ENCODE peak calls at places on chromosomes 6 and 20, in five cellular contexts. I is H9, A is neuronal stem cell, Q is mesenchymal stem cell, S is trophoblast cell. U is an unnamed sample.

GRCh38 chr6:11868392-11868791 is 89.8 kb upstream of the ADTRP start:
- DNase-seq in I (no peak), A (no peak), Q (no peak), S (no peak), U (no peak)

GRCh38 chr6:30061766-30062458 is 847 bp downstream of the POLR1H start:
- DNase-seq in I (no peak), A (no peak), Q (peak), S (no peak), U (no peak)

GRCh38 chr6:143068001-143068400 is 7.3 kb downstream of the AIG1 start:
- DNase-seq in I (no peak), A (no peak), Q (no peak), S (no peak), U (no peak)

GRCh38 chr6:105137388-105137787 is 42.4 kb downstream of the POPDC3 start:
- DNase-seq in I (no peak), A (no peak), Q (peak), S (no peak), U (no peak)

GRCh38 chr6:82364087-82365010 is 732 bp downstream of the TPBG start:
- DNase-seq in I (peak), A (peak), Q (peak), S (peak), U (no peak)

GRCh38 chr6:170160628-170161611 is 130.0 kb downstream of the DLL1 start:
- DNase-seq in I (no peak), A (no peak), Q (no peak), S (no peak), U (no peak)

GRCh38 chr20:24566656-24567055 is 97.2 kb downstream of the SYNDIG1 start:
- DNase-seq in I (no peak), A (no peak), Q (no peak), S (no peak), U (no peak)

GRCh38 chr6:130906736-130907381 is 79.7 kb downstream of the SMLR1 start:
- DNase-seq in I (no peak), A (no peak), Q (no peak), S (no peak), U (no peak)

GRCh38 chr20:10902836-10903410 is 229.1 kb upstream of the JAG1 start:
- DNase-seq in I (no peak), A (no peak), Q (no peak), S (no peak), U (no peak)

GRCh38 chr6:124964084-124964763 is 2.0 kb downstream of the RNF217 start:
- DNase-seq in I (no peak), A (no peak), Q (peak), S (peak), U (no peak)

GRCh38 chr6:99426454-99426762 is 1.3 kb upstream of the PNISR start:
- DNase-seq in I (no peak), A (no peak), Q (no peak), S (no peak), U (no peak)

GRCh38 chr6:73665686-73666319 is 12.0 kb upstream of the SLC17A5 start:
- DNase-seq in I (no peak), A (no peak), Q (peak), S (no peak), U (no peak)

GRCh38 chr6:150334790-150335783 is 33.7 kb upstream of the IYD start:
- DNase-seq in I (peak), A (peak), Q (peak), S (peak), U (no peak)

GRCh38 chr20:42483694-42484303 is 705.9 kb downstream of the PTPRT start:
- DNase-seq in I (peak), A (peak), Q (no peak), S (no peak), U (peak)

GRCh38 chr6:89640804-89641203 is 2.3 kb upstream of the LYRM2 start:
- DNase-seq in I (no peak), A (no peak), Q (peak), S (peak), U (no peak)

GRCh38 chr20:62132421-62132820 is 10.1 kb downstream of the LSM14B start:
- DNase-seq in I (no peak), A (no peak), Q (no peak), S (no peak), U (no peak)

GRCh38 chr20:32482251-32483220 is 102.6 kb downstream of the NOL4L start:
- DNase-seq in I (peak), A (peak), Q (peak), S (no peak), U (peak)

GRCh38 chr6:131729550-131729949 is 18.7 kb upstream of the CTAGE9 start:
- DNase-seq in I (no peak), A (no peak), Q (no peak), S (no peak), U (no peak)

GRCh38 chr20:34473262-34473883 is 42.8 kb upstream of the DYNLRB1 start:
- DNase-seq in I (peak), A (peak), Q (peak), S (no peak), U (peak)

GRCh38 chr6:170269151-170269872 is 21.6 kb downstream of the DLL1 start:
- DNase-seq in I (no peak), A (no peak), Q (no peak), S (no peak), U (no peak)

GRCh38 chr20:35120012-35120701 is 27.0 kb downstream of the EDEM2 start:
- DNase-seq in I (no peak), A (no peak), Q (peak), S (peak), U (no peak)

GRCh38 chr6:148573922-148574321 is 172.9 kb upstream of the UST start:
- DNase-seq in I (no peak), A (no peak), Q (no peak), S (no peak), U (no peak)

GRCh38 chr6:148580442-148580841 is 166.4 kb upstream of the UST start:
- DNase-seq in I (no peak), A (no peak), Q (no peak), S (no peak), U (no peak)

GRCh38 chr6:148578837-148579236 is 168.0 kb upstream of the UST start:
- DNase-seq in I (no peak), A (no peak), Q (no peak), S (no peak), U (no peak)

GRCh38 chr6:148577687-148578488 is 168.9 kb upstream of the UST start:
- DNase-seq in I (peak), A (peak), Q (peak), S (peak), U (peak)

DNA sequence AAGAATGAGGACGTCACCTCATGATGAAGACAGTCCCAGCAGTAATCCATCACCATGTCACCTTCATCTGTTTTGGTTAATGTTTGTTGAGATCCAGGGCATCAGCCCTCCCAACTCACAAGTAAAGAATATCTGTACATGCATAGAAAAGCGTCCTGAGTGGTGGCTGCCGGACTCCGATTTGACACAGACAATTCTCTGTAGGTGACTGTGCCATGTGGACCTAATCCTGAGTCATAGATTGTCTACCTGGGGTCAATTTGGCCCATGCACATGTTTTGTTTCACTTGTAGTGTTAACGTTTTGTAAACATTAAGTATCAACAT is 168.4 kb upstream of the UST start:
- DNase-seq in I (no peak), A (no peak), Q (no peak), S (no peak), U (no peak)
- H2BK12ac ChIP-seq in I (no peak), A (no peak), Q (no peak), S (no peak), U (peak)

DNA sequence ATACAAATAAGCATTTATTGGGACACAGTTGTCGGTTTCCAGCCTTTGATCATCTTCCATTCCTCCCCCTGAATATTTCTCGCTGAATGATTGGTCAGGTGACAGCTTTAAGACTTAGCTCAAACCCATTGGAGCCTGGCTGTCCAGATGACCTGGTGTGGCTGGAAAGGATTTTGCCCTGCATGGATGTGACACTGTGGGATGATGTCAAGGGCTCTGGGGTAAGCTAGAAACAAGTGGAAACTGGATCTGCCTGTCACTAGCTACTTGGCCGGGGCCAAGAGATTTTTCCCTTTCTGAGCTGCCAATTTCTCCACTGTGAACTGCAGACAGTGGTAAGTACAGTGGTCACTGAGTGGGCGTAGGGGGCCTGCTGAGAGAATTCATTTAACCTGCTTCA is 41.9 kb upstream of the MYLIP start:
- DNase-seq in I (no peak), A (no peak), Q (no peak), S (no peak), U (no peak)
- H2BK12ac ChIP-seq in I (no peak), A (no peak), Q (no peak), S (no peak), U (no peak)

DNA sequence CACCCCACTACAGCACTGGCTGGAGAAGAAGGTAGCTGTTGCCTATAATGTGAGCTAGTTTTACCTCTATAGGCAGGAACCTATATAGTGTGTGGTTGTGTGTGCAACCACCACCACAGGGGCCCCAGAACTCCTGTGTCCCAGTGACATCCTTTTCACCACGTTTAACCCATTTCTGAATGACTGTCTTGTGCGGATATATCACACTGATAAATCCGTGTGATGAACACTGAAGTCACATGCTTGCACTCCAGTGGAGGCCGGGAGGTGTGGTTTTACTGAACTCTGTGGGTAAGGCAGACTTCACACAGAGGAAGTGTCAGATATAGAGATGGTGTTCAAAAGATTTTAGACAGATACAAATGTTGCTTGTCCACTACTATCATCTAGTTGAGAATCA is 32.5 kb downstream of the SDHAF4 start:
- DNase-seq in I (no peak), A (no peak), Q (no peak), S (no peak), U (no peak)
- H2BK12ac ChIP-seq in I (no peak), A (no peak), Q (no peak), S (no peak), U (no peak)

DNA sequence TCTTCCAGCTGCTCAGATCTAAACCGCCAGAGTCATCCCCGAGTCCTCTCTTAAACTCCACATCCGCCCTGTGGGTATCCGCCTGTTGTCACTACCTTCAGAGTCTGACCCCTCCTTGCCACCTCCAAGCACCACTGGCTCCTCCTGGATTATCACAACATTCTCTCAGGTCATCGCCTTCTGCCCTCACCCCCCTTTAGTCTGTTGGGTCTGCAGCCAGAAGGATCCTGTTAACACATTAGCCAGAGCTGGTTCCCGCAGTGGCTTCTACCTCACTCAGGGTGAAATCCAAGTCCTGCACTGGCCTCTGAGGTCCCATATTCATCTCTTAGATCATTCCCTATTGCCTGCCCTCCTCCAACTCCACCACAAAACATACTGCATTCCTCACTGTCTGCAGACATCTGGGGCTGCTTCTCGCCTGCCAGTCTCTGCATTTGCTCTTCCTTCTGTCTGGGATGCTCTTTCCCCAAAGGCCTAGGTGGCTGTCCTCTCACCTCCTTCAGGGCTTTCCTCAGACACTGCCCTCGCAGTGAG is 34.1 kb downstream of the TNXB start:
- DNase-seq in I (no peak), A (no peak), Q (peak), S (no peak), U (no peak)
- H2BK12ac ChIP-seq in I (no peak), A (no peak), Q (no peak), S (no peak), U (no peak)

GRCh38 chr6:138161434-138162103 is at the start of gene ARFGEF3:
- DNase-seq in I (peak), A (peak), Q (peak), S (peak), U (peak)
- H2BK12ac ChIP-seq in I (no peak), A (no peak), Q (no peak), S (no peak), U (peak)

GRCh38 chr20:41100001-41100480 is 37.3 kb upstream of the PLCG1 start:
- DNase-seq in I (no peak), A (no peak), Q (no peak), S (no peak), U (no peak)

GRCh38 chr20:41098703-41099250 is 38.6 kb upstream of the PLCG1 start:
- DNase-seq in I (no peak), A (no peak), Q (peak), S (peak), U (no peak)

GRCh38 chr20:41101660-41102059 is 35.7 kb upstream of the PLCG1 start:
- DNase-seq in I (no peak), A (no peak), Q (no peak), S (no peak), U (no peak)
- H2BK12ac ChIP-seq in I (no peak), A (no peak), Q (no peak), S (no peak), U (no peak)

GRCh38 chr6:156449128-156449527 is 328.1 kb upstream of the ARID1B start:
- DNase-seq in I (no peak), A (no peak), Q (no peak), S (no peak), U (no peak)

GRCh38 chr6:156451726-156452125 is 325.5 kb upstream of the ARID1B start:
- DNase-seq in I (no peak), A (no peak), Q (no peak), S (no peak), U (no peak)

GRCh38 chr6:156450421-156450820 is 326.8 kb upstream of the ARID1B start:
- DNase-seq in I (no peak), A (no peak), Q (no peak), S (no peak), U (no peak)

GRCh38 chr6:156451088-156451487 is 326.1 kb upstream of the ARID1B start:
- DNase-seq in I (no peak), A (no peak), Q (no peak), S (no peak), U (no peak)

DNA sequence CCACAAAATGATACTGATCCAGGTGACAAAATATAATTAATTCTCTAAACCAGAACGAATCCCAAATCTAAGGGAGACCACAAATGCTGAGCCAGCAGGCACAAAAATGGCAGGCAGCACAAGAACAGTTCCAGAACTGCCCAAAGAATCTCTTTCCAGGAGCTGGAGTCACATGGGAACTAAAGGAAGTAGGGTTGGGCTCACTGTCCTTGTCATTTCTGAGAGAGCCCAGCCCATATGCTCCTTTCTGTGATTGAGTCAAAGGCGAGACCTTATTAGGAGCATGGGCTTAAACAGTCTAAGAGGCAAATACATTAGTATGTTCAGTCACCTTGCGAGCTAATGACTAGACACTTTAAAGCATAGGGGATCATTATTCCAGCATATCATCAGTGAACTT is 327.6 kb upstream of the ARID1B start:
- DNase-seq in I (no peak), A (no peak), Q (no peak), S (no peak), U (no peak)
- H2BK12ac ChIP-seq in I (no peak), A (no peak), Q (no peak), S (no peak), U (no peak)

GRCh38 chr6:54876365-54876764 is 29.8 kb downstream of the FAM83B start:
- DNase-seq in I (no peak), A (no peak), Q (no peak), S (peak), U (no peak)
- H2BK12ac ChIP-seq in I (no peak), A (no peak), Q (no peak), S (no peak), U (no peak)

GRCh38 chr20:57210054-57210910 is 56.2 kb downstream of the BMP7 start:
- DNase-seq in I (no peak), A (no peak), Q (no peak), S (no peak), U (no peak)

GRCh38 chr20:57211949-57212889 is 54.2 kb downstream of the BMP7 start:
- DNase-seq in I (peak), A (peak), Q (peak), S (peak), U (peak)

GRCh38 chr20:57212890-57213276 is 53.6 kb downstream of the BMP7 start:
- DNase-seq in I (no peak), A (no peak), Q (no peak), S (no peak), U (no peak)

GRCh38 chr20:57210911-57211280 is 55.5 kb downstream of the BMP7 start:
- DNase-seq in I (no peak), A (no peak), Q (no peak), S (no peak), U (no peak)

GRCh38 chr20:57211406-57211805 is 55.0 kb downstream of the BMP7 start:
- DNase-seq in I (no peak), A (no peak), Q (no peak), S (no peak), U (no peak)
- H2BK12ac ChIP-seq in I (no peak), A (no peak), Q (no peak), S (no peak), U (peak)

DNA sequence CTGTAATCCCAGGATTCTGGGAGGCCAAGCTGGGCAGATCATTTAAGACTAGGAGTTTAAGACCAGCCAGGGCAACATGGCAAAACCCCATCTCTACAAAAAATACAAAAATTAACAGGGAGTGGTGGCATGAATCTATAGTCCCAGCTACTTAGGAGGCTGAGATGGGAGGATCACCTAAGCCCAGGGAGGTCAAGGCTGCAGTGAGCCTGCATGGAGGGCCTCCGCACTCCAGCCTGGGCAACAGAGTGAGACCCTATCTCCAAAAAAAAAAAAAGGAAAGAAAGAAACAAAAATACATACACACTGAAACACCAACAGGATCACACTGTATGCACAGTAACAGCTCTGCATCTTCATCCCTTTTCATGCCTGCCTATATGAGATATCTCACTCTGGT is 41.7 kb downstream of the STAU1 start:
- DNase-seq in I (no peak), A (no peak), Q (no peak), S (no peak), U (no peak)
- H2BK12ac ChIP-seq in I (no peak), A (no peak), Q (no peak), S (no peak), U (no peak)